ENCODE peak calls at places on chromosomes 2 and 18, in nine cellular contexts. K is WERI-Rb-1; D is T follicular helper cell; N is PC-9; H is keratinocyte; O is activated CD8-positive, alpha-beta T cell treated with anti-CD3 and anti-CD28 coated beads for 36 hours; S is NCI-H1417; R is right cardiac atrium; W is fibroblast of gingiva. P is an unnamed sample.

GRCh38 chr2:207630491-207630890 is 5.3 kb upstream of the METTL21A start:
- DNase-seq in N (no peak), S (peak; percentile 41), W (no peak), R (no peak), D (no peak), H (no peak), O (no peak), K (no peak), P (no peak)

GRCh38 chr2:174021056-174021656 is 56.0 kb upstream of the SP3 start:
- DNase-seq in N (no peak), W (no peak), O (no peak), R (no peak), H (no peak), S (no peak), D (no peak), K (no peak), P (no peak)

GRCh38 chr2:54329482-54330225 is 73.6 kb upstream of the TSPYL6 start:
- DNase-seq in H (no peak), N (no peak), O (no peak), K (peak; percentile 71), D (no peak), S (no peak), R (no peak), W (no peak), P (no peak)

GRCh38 chr2:150486539-150487484 is 655 bp downstream of the RND3 start:
- DNase-seq in K (peak; percentile 16), H (no peak), N (no peak), D (no peak), S (peak; percentile 27), R (peak; percentile 65), O (no peak), W (peak; percentile 34), P (no peak)

GRCh38 chr2:111168528-111168929 is 47.8 kb downstream of the BCL2L11 start:
- DNase-seq in R (peak; percentile 59), N (peak; percentile 64), O (peak; percentile 89), D (no peak), W (peak; percentile 47), K (no peak), H (no peak), S (no peak), P (peak; percentile 70)

GRCh38 chr2:230160112-230160660 is 59.6 kb downstream of the SP110 start:
- DNase-seq in W (peak; percentile 31), H (no peak), K (peak; percentile 17), O (peak; percentile 61), D (peak; percentile 30), N (peak; percentile 58), S (peak; percentile 22), R (peak; percentile 63), P (peak; percentile 71)

GRCh38 chr18:57741273-57741672 is 61.8 kb downstream of the ATP8B1 start:
- DNase-seq in H (no peak), D (no peak), R (no peak), K (no peak), N (no peak), S (no peak), O (no peak), W (peak; percentile 40), P (no peak)

GRCh38 chr2:190354003-190354690 is 10.8 kb downstream of the INPP1 start:
- DNase-seq in N (no peak), W (peak; percentile 29), H (no peak), S (no peak), O (no peak), R (no peak), D (no peak), K (peak; percentile 71), P (no peak)

GRCh38 chr2:134835471-134835870 is 2.9 kb upstream of the ACMSD start:
- DNase-seq in R (no peak), N (no peak), K (no peak), H (no peak), D (no peak), O (no peak), S (no peak), W (no peak), P (no peak)

GRCh38 chr2:118705032-118705431 is 142.4 kb downstream of the EN1 start:
- DNase-seq in W (peak; percentile 56), R (no peak), H (no peak), O (no peak), S (no peak), K (no peak), N (no peak), D (no peak), P (no peak)

GRCh38 chr2:82511894-82512293 is 1947.2 kb downstream of the SUCLG1 start:
- DNase-seq in W (no peak), N (no peak), S (no peak), H (no peak), D (no peak), R (no peak), K (no peak), O (no peak), P (no peak)

GRCh38 chr2:175600024-175600831 is 401.8 kb downstream of the LNPK start:
- DNase-seq in W (peak; percentile 97), N (no peak), S (no peak), D (no peak), K (no peak), R (peak; percentile 46), O (no peak), H (no peak), P (peak; percentile 18)

GRCh38 chr2:149413487-149413886 is 83.1 kb downstream of the LYPD6 start:
- DNase-seq in W (no peak), S (no peak), H (no peak), D (no peak), N (no peak), O (no peak), R (no peak), K (no peak), P (no peak)

GRCh38 chr2:15173506-15173905 is 387.6 kb downstream of the NBAS start:
- DNase-seq in N (no peak), O (peak; percentile 32), D (no peak), W (no peak), H (no peak), R (no peak), S (no peak), K (no peak), P (no peak)

GRCh38 chr2:61423714-61424113 is 47.2 kb downstream of the USP34 start:
- DNase-seq in W (no peak), N (no peak), D (no peak), R (no peak), S (no peak), O (no peak), H (no peak), K (no peak), P (no peak)

GRCh38 chr2:6863792-6864191 is 1.9 kb downstream of the CMPK2 start:
- DNase-seq in S (peak; percentile 85), K (no peak), O (no peak), D (no peak), N (no peak), W (no peak), R (peak; percentile 64), H (no peak), P (no peak)

GRCh38 chr2:209526541-209526940 is 102.7 kb downstream of the MAP2 start:
- DNase-seq in R (no peak), S (no peak), N (no peak), K (no peak), W (no peak), H (no peak), O (no peak), D (no peak), P (no peak)

GRCh38 chr2:162888641-162889040 is 50.1 kb upstream of the KCNH7 start:
- DNase-seq in R (no peak), K (no peak), N (no peak), H (no peak), D (no peak), O (no peak), S (no peak), W (no peak), P (no peak)

GRCh38 chr2:6780765-6781274 is 84.9 kb downstream of the CMPK2 start:
- DNase-seq in S (peak; percentile 86), W (no peak), R (peak; percentile 76), D (no peak), O (peak; percentile 42), K (no peak), N (no peak), H (no peak), P (no peak)

GRCh38 chr2:96772903-96773675 is 12.4 kb downstream of the CNNM4 start:
- DNase-seq in O (peak; percentile 28), K (no peak), N (no peak), D (no peak), S (no peak), R (no peak), H (no peak), W (no peak), P (no peak)

P was measured in HTR-8/SVneo.